ENCODE peak calls at places on chromosomes 3 and 15, in nine cellular contexts. J is esophagus squamous epithelium, X is sigmoid colon, A is spleen, M is body of pancreas, O is IMR-90, Q is A549, F is heart left ventricle, Y is NB4. T is an unnamed sample.

GRCh38 chr3:139317215-139317614 is 26.6 kb upstream of the MRPS22 start:
- DNase-seq in Q (no peak), Y (no peak), A (no peak), X (no peak), O (no peak), F (no peak), J (no peak), M (no peak), T (peak)

GRCh38 chr15:33654859-33655258 is 313.4 kb upstream of the CHRM5 start:
- DNase-seq in A (no peak), O (no peak), X (no peak), Y (no peak), Q (no peak), J (no peak), F (no peak), M (no peak), T (no peak)

GRCh38 chr3:178336336-178336735 is 199.9 kb upstream of the KCNMB2 start:
- DNase-seq in X (no peak), M (no peak), A (no peak), F (no peak), Y (no peak), Q (no peak), J (no peak), O (no peak), T (no peak)

GRCh38 chr15:31364301-31365031 is 37.8 kb downstream of the KLF13 start:
- DNase-seq in J (no peak), F (no peak), A (peak), Q (no peak), M (no peak), O (no peak), Y (peak), X (no peak), T (no peak)

GRCh38 chr3:143998266-143998665 is 26.6 kb downstream of the DIPK2A start:
- DNase-seq in Y (peak), A (no peak), F (no peak), X (no peak), M (peak), O (peak), J (no peak), Q (no peak), T (peak)

GRCh38 chr15:60038111-60038521 is 34.0 kb downstream of the FOXB1 start:
- DNase-seq in Q (no peak), Y (no peak), M (no peak), X (no peak), O (no peak), F (no peak), J (no peak), A (no peak), T (no peak)

GRCh38 chr15:43881944-43882343 is 55.1 kb downstream of the WDR76 start:
- DNase-seq in Q (no peak), O (no peak), M (peak), A (no peak), F (no peak), X (no peak), Y (no peak), J (no peak), T (no peak)

GRCh38 chr3:54591157-54591556 is 336.7 kb downstream of the LRTM1 start:
- DNase-seq in A (no peak), J (no peak), F (no peak), O (no peak), Q (no peak), Y (no peak), X (no peak), M (no peak), T (no peak)

GRCh38 chr3:155737844-155738460 is 6.9 kb downstream of the PLCH1 start:
- DNase-seq in M (peak), J (no peak), F (no peak), X (no peak), Y (peak), O (no peak), Q (peak), A (no peak), T (no peak)

GRCh38 chr15:42726114-42726513 is 10.8 kb downstream of the CDAN1 start:
- DNase-seq in A (no peak), M (no peak), J (no peak), Y (no peak), Q (no peak), X (no peak), F (no peak), O (no peak), T (no peak)

GRCh38 chr15:78083687-78084358 is 6.3 kb upstream of the TBC1D2B start:
- DNase-seq in X (peak), F (no peak), A (no peak), J (no peak), Q (no peak), M (no peak), O (no peak), Y (peak), T (no peak)

GRCh38 chr15:74795961-74796625 is 14.2 kb downstream of the CSK start:
- DNase-seq in O (no peak), X (no peak), J (no peak), A (no peak), Y (no peak), Q (no peak), F (no peak), M (no peak), T (no peak)

GRCh38 chr15:88637841-88638625 is 783 bp upstream of the ISG20 start:
- DNase-seq in O (no peak), J (no peak), Q (no peak), M (peak), F (no peak), X (no peak), Y (no peak), A (peak), T (no peak)

GRCh38 chr3:71271616-71272015 is 311.9 kb downstream of the FOXP1 start:
- DNase-seq in A (no peak), F (no peak), J (no peak), Q (no peak), Y (no peak), O (peak), M (no peak), X (no peak), T (no peak)

GRCh38 chr15:38758001-38758400 is 193.4 kb upstream of the RASGRP1 start:
- DNase-seq in Q (no peak), M (no peak), F (no peak), X (no peak), J (no peak), A (no peak), Y (no peak), O (peak), T (no peak)

GRCh38 chr15:84748274-84749110 is at the start of gene ZNF592:
- DNase-seq in X (peak), M (peak), F (peak), A (peak), J (no peak), Q (peak), Y (peak), O (peak), T (peak)
- TF ChIP-seq CTCF in X (no peak), M (peak), F (no peak), A (no peak), J (peak), Q (peak), Y (no peak), O (peak), T (no peak)

GRCh38 chr3:99419111-99419510 is 219.3 kb upstream of the COL8A1 start:
- DNase-seq in O (no peak), Y (no peak), X (no peak), F (no peak), J (no peak), M (no peak), A (no peak), Q (no peak), T (no peak)

GRCh38 chr3:99413504-99413903 is 224.9 kb upstream of the COL8A1 start:
- DNase-seq in X (no peak), J (no peak), F (no peak), Q (no peak), Y (no peak), A (no peak), M (no peak), O (peak), T (no peak)

GRCh38 chr3:99418209-99418635 is 220.2 kb upstream of the COL8A1 start:
- DNase-seq in A (no peak), Q (no peak), Y (no peak), F (no peak), O (no peak), J (no peak), X (no peak), M (no peak), T (no peak)

GRCh38 chr3:99418709-99419108 is 219.7 kb upstream of the COL8A1 start:
- DNase-seq in A (no peak), J (no peak), M (no peak), X (no peak), Y (no peak), Q (no peak), O (no peak), F (no peak), T (no peak)
- TF ChIP-seq POLR2A in A (no peak), J (no peak), M (no peak), X (no peak), Y (no peak), Q (no peak), O (no peak), F (no peak), T (no peak)

GRCh38 chr15:70385052-70385451 is 287.3 kb upstream of the TLE3 start:
- DNase-seq in F (no peak), O (no peak), Q (no peak), X (no peak), M (no peak), Y (no peak), J (no peak), A (no peak), T (no peak)
- TF ChIP-seq CTCF in F (no peak), O (no peak), Q (no peak), X (no peak), M (no peak), Y (no peak), J (no peak), A (no peak), T (no peak)

GRCh38 chr15:101008158-101009139 is 89.3 kb downstream of the LRRK1 start:
- DNase-seq in Y (peak), A (peak), O (peak), F (peak), X (peak), J (peak), M (peak), Q (peak), T (peak)
- TF ChIP-seq POLR2A in Y (no peak), A (no peak), O (no peak), F (peak), X (no peak), J (no peak), M (peak), Q (peak), T (no peak)

GRCh38 chr3:123071146-123071545 is 4.3 kb downstream of the PDIA5 start:
- DNase-seq in Y (peak), X (no peak), J (no peak), Q (peak), M (no peak), O (peak), A (no peak), F (no peak), T (peak)
- TF ChIP-seq CTCF in Y (peak), X (peak), J (no peak), Q (no peak), M (no peak), O (peak), A (no peak), F (no peak), T (no peak)

GRCh38 chr15:66386204-66387123 is at the start of gene MAP2K1:
- DNase-seq in F (peak), Q (peak), O (peak), J (peak), Y (peak), M (peak), A (peak), X (peak), T (peak)
- TF ChIP-seq POLR2A in F (peak), Q (peak), O (peak), J (peak), Y (peak), M (peak), A (peak), X (peak), T (no peak)

DNA sequence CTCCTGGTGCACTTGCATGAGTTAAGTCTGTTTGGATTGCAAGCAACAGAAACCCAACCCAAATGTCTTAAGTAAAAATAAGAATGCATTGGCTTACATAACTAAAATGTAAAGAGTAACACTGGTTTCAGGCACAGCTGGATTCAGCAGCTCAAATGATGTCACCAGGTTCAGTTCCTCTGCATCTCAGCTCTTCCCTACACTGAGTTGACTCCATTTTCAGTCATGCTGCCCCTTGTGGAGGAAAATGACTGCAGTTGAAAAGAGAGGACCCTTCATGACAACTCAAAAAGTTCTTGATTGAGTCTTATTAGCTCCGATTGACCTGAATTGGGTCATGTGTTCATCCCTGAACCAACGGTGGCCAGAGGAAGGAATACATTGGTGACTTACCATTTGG is 138.5 kb upstream of the ABI3BP start:
- DNase-seq in Q (no peak), X (no peak), M (no peak), Y (peak), F (no peak), O (no peak), A (no peak), J (no peak), T (no peak)
- TF ChIP-seq CTCF in Q (no peak), X (no peak), M (no peak), Y (peak), F (no peak), O (no peak), A (no peak), J (no peak), T (no peak)

GRCh38 chr3:22960326-22960984 is 242.7 kb upstream of the UBE2E2 start:
- DNase-seq in M (peak), Q (peak), J (no peak), X (peak), A (no peak), F (peak), O (peak), Y (peak), T (no peak)
- TF ChIP-seq POLR2A in M (no peak), Q (no peak), J (no peak), X (no peak), A (no peak), F (no peak), O (no peak), Y (no peak), T (no peak)

T was measured in lower leg skin.